ENCODE peak calls at places on chromosomes 5 and 9, in five cellular contexts. One of them, this sample, is unnamed.

GRCh38 chr5:135249658-135250057 is 149.4 kb downstream of the MACROH2A1 start:
- DNase-seq in spleen: peak; percentile 28
- DNase-seq in breast epithelium: no peak
- DNase-seq in SK-N-SH: no peak
- DNase-seq in GM12878: no peak
- DNase-seq in this sample: peak; percentile 22

GRCh38 chr9:106862115-106862945 is 636 bp upstream of the ZNF462 start:
- DNase-seq in spleen: no peak
- DNase-seq in breast epithelium: peak; percentile 40
- DNase-seq in SK-N-SH: peak; percentile 73
- DNase-seq in GM12878: no peak
- DNase-seq in this sample: peak; percentile 73

GRCh38 chr5:172733179-172733973 is 37.6 kb downstream of the DUSP1 start:
- DNase-seq in spleen: no peak
- DNase-seq in breast epithelium: peak; percentile 93
- DNase-seq in SK-N-SH: no peak
- DNase-seq in GM12878: no peak
- DNase-seq in this sample: peak; percentile 96

GRCh38 chr5:142167458-142167857 is 58.9 kb downstream of the NDFIP1 start:
- DNase-seq in spleen: no peak
- DNase-seq in breast epithelium: no peak
- DNase-seq in SK-N-SH: no peak
- DNase-seq in GM12878: no peak
- DNase-seq in this sample: no peak

GRCh38 chr9:134175291-134175807 is 11.0 kb upstream of the RNU6ATAC start:
- DNase-seq in spleen: no peak
- DNase-seq in breast epithelium: no peak
- DNase-seq in SK-N-SH: peak; percentile 70
- DNase-seq in GM12878: no peak
- DNase-seq in this sample: no peak

GRCh38 chr5:136053336-136054121 is 24.7 kb downstream of the TGFBI start:
- DNase-seq in spleen: peak; percentile 32
- DNase-seq in breast epithelium: peak; percentile 53
- DNase-seq in SK-N-SH: no peak
- DNase-seq in GM12878: no peak
- DNase-seq in this sample: no peak

GRCh38 chr5:113122053-113122452 is 145.5 kb downstream of the DCP2 start:
- DNase-seq in spleen: no peak
- DNase-seq in breast epithelium: no peak
- DNase-seq in SK-N-SH: no peak
- DNase-seq in GM12878: no peak
- DNase-seq in this sample: peak; percentile 85

GRCh38 chr5:174606646-174607045 is 117.7 kb upstream of the MSX2 start:
- DNase-seq in spleen: no peak
- DNase-seq in breast epithelium: no peak
- DNase-seq in SK-N-SH: no peak
- DNase-seq in GM12878: no peak
- DNase-seq in this sample: no peak

GRCh38 chr5:124162782-124163532 is 583.5 kb downstream of the ZNF608 start:
- DNase-seq in spleen: peak; percentile 79
- DNase-seq in breast epithelium: no peak
- DNase-seq in SK-N-SH: no peak
- DNase-seq in GM12878: no peak
- DNase-seq in this sample: no peak

GRCh38 chr5:172395483-172395882 is 58.8 kb downstream of the SH3PXD2B start:
- DNase-seq in spleen: no peak
- DNase-seq in breast epithelium: no peak
- DNase-seq in SK-N-SH: no peak
- DNase-seq in GM12878: no peak
- DNase-seq in this sample: no peak

GRCh38 chr5:44663991-44664710 is 144.6 kb upstream of the MRPS30 start:
- DNase-seq in spleen: peak; percentile 58
- DNase-seq in breast epithelium: no peak
- DNase-seq in SK-N-SH: no peak
- DNase-seq in GM12878: no peak
- DNase-seq in this sample: no peak

GRCh38 chr9:134396825-134397224 is 70.6 kb downstream of the RXRA start:
- DNase-seq in spleen: peak; percentile 92
- DNase-seq in breast epithelium: no peak
- DNase-seq in SK-N-SH: no peak
- DNase-seq in GM12878: no peak
- DNase-seq in this sample: no peak

GRCh38 chr5:20420991-20421595 is 433.1 kb upstream of the CDH18 start:
- DNase-seq in spleen: no peak
- DNase-seq in breast epithelium: no peak
- DNase-seq in SK-N-SH: no peak
- DNase-seq in GM12878: no peak
- DNase-seq in this sample: no peak

GRCh38 chr9:135053133-135053532 is 34.3 kb upstream of the OLFM1 start:
- DNase-seq in spleen: peak; percentile 45
- DNase-seq in breast epithelium: no peak
- DNase-seq in SK-N-SH: no peak
- DNase-seq in GM12878: no peak
- DNase-seq in this sample: peak; percentile 24

GRCh38 chr5:90134892-90135291 is 274.7 kb downstream of the CETN3 start:
- DNase-seq in spleen: no peak
- DNase-seq in breast epithelium: no peak
- DNase-seq in SK-N-SH: no peak
- DNase-seq in GM12878: no peak
- DNase-seq in this sample: peak; percentile 87

GRCh38 chr5:154202379-154203260 is 12.1 kb downstream of the GALNT10 start:
- DNase-seq in spleen: no peak
- DNase-seq in breast epithelium: no peak
- DNase-seq in SK-N-SH: no peak
- DNase-seq in GM12878: no peak
- DNase-seq in this sample: no peak

GRCh38 chr9:97411789-97412627 is at the start of gene TDRD7:
- DNase-seq in spleen: peak; percentile 98
- DNase-seq in breast epithelium: peak; percentile 58
- DNase-seq in SK-N-SH: peak; percentile 98
- DNase-seq in GM12878: peak; percentile 50
- DNase-seq in this sample: peak; percentile 91

GRCh38 chr5:58406394-58406793 is 53.5 kb downstream of the PLK2 start:
- DNase-seq in spleen: no peak
- DNase-seq in breast epithelium: no peak
- DNase-seq in SK-N-SH: no peak
- DNase-seq in GM12878: no peak
- DNase-seq in this sample: no peak

GRCh38 chr5:113771483-113771882 is 258.0 kb downstream of the YTHDC2 start:
- DNase-seq in spleen: no peak
- DNase-seq in breast epithelium: no peak
- DNase-seq in SK-N-SH: no peak
- DNase-seq in GM12878: peak; percentile 37
- DNase-seq in this sample: no peak

GRCh38 chr5:62144395-62145022 is 161.5 kb upstream of the KIF2A start:
- DNase-seq in spleen: no peak
- DNase-seq in breast epithelium: no peak
- DNase-seq in SK-N-SH: no peak
- DNase-seq in GM12878: no peak
- DNase-seq in this sample: no peak

GRCh38 chr5:98929123-98929981 is 545 bp upstream of the CHD1 start:
- DNase-seq in spleen: peak; percentile 98
- DNase-seq in breast epithelium: peak; percentile 93
- DNase-seq in SK-N-SH: peak; percentile 80
- DNase-seq in GM12878: peak; percentile 87
- DNase-seq in this sample: peak; percentile 98

GRCh38 chr5:74337252-74338100 is 303.1 kb downstream of the ENC1 start:
- DNase-seq in spleen: no peak
- DNase-seq in breast epithelium: no peak
- DNase-seq in SK-N-SH: no peak
- DNase-seq in GM12878: no peak
- DNase-seq in this sample: no peak

GRCh38 chr9:132197315-132197714 is 35.5 kb downstream of the NTNG2 start:
- DNase-seq in spleen: no peak
- DNase-seq in breast epithelium: no peak
- DNase-seq in SK-N-SH: no peak
- DNase-seq in GM12878: no peak
- DNase-seq in this sample: no peak

GRCh38 chr9:93126151-93126781 is 7.8 kb downstream of the NINJ1 start:
- DNase-seq in spleen: peak; percentile 80
- DNase-seq in breast epithelium: no peak
- DNase-seq in SK-N-SH: peak; percentile 41
- DNase-seq in GM12878: no peak
- DNase-seq in this sample: peak; percentile 67

GRCh38 chr5:94039101-94039500 is 297.7 kb upstream of the POU5F2 start:
- DNase-seq in spleen: no peak
- DNase-seq in breast epithelium: no peak
- DNase-seq in SK-N-SH: no peak
- DNase-seq in GM12878: no peak
- DNase-seq in this sample: no peak

GRCh38 chr9:21316032-21316842 is 11.1 kb upstream of the IFNA5 start:
- DNase-seq in spleen: no peak
- DNase-seq in breast epithelium: no peak
- DNase-seq in SK-N-SH: no peak
- DNase-seq in GM12878: no peak
- DNase-seq in this sample: no peak

GRCh38 chr5:57408714-57409113 is 73.9 kb downstream of the ACTBL2 start:
- DNase-seq in spleen: no peak
- DNase-seq in breast epithelium: no peak
- DNase-seq in SK-N-SH: no peak
- DNase-seq in GM12878: no peak
- DNase-seq in this sample: no peak

GRCh38 chr5:156497816-156498215 is 170.9 kb downstream of the SGCD start:
- DNase-seq in spleen: no peak
- DNase-seq in breast epithelium: no peak
- DNase-seq in SK-N-SH: peak; percentile 49
- DNase-seq in GM12878: no peak
- DNase-seq in this sample: no peak

GRCh38 chr9:77455312-77455927 is 192.7 kb downstream of the GNA14 start:
- DNase-seq in spleen: no peak
- DNase-seq in breast epithelium: no peak
- DNase-seq in SK-N-SH: no peak
- DNase-seq in GM12878: no peak
- DNase-seq in this sample: no peak

DNA sequence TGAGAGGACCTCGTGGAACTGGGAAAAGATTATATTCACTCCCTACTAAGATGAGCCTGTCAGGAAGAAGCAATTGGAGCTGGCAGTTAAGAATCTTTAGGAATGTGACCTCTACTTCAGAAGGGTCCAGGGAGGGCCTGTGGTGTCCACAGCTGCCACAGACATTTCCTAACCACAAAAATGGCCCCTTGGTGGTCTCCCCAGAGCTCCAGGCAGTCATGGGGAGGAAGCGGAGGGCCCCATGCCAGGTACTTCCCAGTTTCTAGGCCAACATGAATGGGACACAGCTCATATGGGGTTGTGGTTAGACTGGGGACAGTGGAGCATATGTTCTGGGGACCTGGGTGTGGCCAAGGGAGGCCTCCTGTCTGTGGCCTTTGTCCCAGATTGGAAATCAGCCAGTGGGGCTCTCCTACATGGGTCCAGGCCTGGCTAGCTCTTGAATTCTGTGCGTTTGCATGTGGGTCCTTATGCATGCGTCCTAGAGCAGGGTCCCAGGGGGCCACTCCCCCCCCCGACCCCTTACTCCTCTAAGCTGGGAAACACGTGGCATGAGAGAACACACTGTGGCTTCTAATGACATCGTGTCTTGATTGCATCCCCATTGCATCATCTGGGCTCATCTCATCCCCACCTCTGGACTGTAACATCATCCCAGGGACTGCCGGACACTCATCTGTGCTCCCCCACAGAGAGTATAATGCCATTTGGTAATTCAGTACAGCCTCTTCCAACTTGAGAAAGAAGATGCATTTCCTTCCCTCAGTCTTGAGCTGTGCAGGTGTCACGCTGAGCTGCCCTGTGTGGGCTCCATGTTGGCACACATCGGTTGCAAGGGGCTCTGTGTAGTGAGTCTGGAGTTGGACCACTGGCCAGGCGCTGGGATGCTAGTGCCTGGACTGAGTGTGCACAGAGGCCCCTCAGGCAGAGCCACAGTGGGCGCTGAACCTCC is 31.3 kb downstream of the IRF1 start:
- DNase-seq in spleen: peak; percentile 83
- DNase-seq in breast epithelium: no peak
- DNase-seq in SK-N-SH: no peak
- DNase-seq in GM12878: no peak
- DNase-seq in this sample: peak; percentile 60
- H3K4me1 ChIP-seq in spleen: peaks cover 100% of the 10 kb centered on the region
- H3K4me1 ChIP-seq in breast epithelium: peaks cover 3% of the 10 kb centered on the region
- H3K4me1 ChIP-seq in SK-N-SH: peaks cover 49% of the 10 kb centered on the region
- H3K4me1 ChIP-seq in GM12878: peaks cover 73% of the 10 kb centered on the region
- H3K4me1 ChIP-seq in this sample: peaks cover 49% of the 10 kb centered on the region

GRCh38 chr9:124854161-124854560 is 901 bp downstream of the WDR38 start:
- DNase-seq in spleen: peak; percentile 74
- DNase-seq in breast epithelium: no peak
- DNase-seq in SK-N-SH: no peak
- DNase-seq in GM12878: no peak
- DNase-seq in this sample: no peak

GRCh38 chr9:124857533-124858162 is 4.1 kb downstream of the RPL35 start:
- DNase-seq in spleen: no peak
- DNase-seq in breast epithelium: no peak
- DNase-seq in SK-N-SH: no peak
- DNase-seq in GM12878: no peak
- DNase-seq in this sample: no peak

GRCh38 chr9:124855566-124855943 is 2.3 kb downstream of the WDR38 start:
- DNase-seq in spleen: peak; percentile 72
- DNase-seq in breast epithelium: no peak
- DNase-seq in SK-N-SH: no peak
- DNase-seq in GM12878: no peak
- DNase-seq in this sample: no peak

GRCh38 chr9:124854822-124855221 is 1.6 kb downstream of the WDR38 start:
- DNase-seq in spleen: no peak
- DNase-seq in breast epithelium: no peak
- DNase-seq in SK-N-SH: no peak
- DNase-seq in GM12878: no peak
- DNase-seq in this sample: no peak

GRCh38 chr9:124855944-124856773 is 2.9 kb downstream of the WDR38 start:
- DNase-seq in spleen: peak; percentile 77
- DNase-seq in breast epithelium: no peak
- DNase-seq in SK-N-SH: peak; percentile 73
- DNase-seq in GM12878: no peak
- DNase-seq in this sample: no peak
- TF ChIP-seq POLR2AphosphoS5 in spleen: peak; percentile 48
- TF ChIP-seq POLR2AphosphoS5 in breast epithelium: no peak
- TF ChIP-seq POLR2AphosphoS5 in SK-N-SH: peak; percentile 47
- TF ChIP-seq POLR2AphosphoS5 in GM12878: no peak
- TF ChIP-seq POLR2AphosphoS5 in this sample: no peak

GRCh38 chr5:147782053-147783028 is at the start of gene JAKMIP2:
- DNase-seq in spleen: peak; percentile 91
- DNase-seq in breast epithelium: peak; percentile 22
- DNase-seq in SK-N-SH: peak; percentile 88
- DNase-seq in GM12878: peak; percentile 7
- DNase-seq in this sample: peak; percentile 76
- H3K4me3 ChIP-seq in spleen: peak within 1 kb of the TSS; percentile 18
- H3K4me3 ChIP-seq in breast epithelium: no peak within 1 kb of the TSS
- H3K4me3 ChIP-seq in SK-N-SH: peak within 1 kb of the TSS; percentile 70
- H3K4me3 ChIP-seq in GM12878: no peak within 1 kb of the TSS
- H3K4me3 ChIP-seq in this sample: peak within 1 kb of the TSS; percentile 37

DNA sequence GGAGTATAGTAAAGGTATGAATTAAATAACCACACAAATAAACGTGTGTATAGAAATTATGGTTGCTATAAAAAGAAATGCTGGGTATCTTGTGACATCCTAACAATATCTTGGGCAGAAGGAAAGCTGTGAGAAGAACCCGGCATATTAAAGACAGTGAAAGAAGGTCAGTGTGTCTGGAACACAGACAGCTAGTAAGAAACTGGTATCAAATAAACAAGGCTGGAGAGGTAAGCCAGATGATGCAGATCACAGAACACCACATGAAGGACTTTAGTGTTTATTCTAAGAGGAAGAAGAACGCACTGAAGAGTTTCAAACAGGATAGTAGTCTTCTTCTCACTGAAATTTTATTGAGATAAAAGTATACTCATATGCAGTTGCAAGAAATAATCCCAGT is 24.4 kb downstream of the TMEM245 start:
- DNase-seq in spleen: no peak
- DNase-seq in breast epithelium: no peak
- DNase-seq in SK-N-SH: no peak
- DNase-seq in GM12878: no peak
- DNase-seq in this sample: no peak
- H3K4me1 ChIP-seq in spleen: peaks cover 46% of the 10 kb centered on the region
- H3K4me1 ChIP-seq in breast epithelium: peaks cover 15% of the 10 kb centered on the region
- H3K4me1 ChIP-seq in SK-N-SH: peaks cover 20% of the 10 kb centered on the region
- H3K4me1 ChIP-seq in GM12878: peaks cover 17% of the 10 kb centered on the region
- H3K4me1 ChIP-seq in this sample: peaks cover 66% of the 10 kb centered on the region

This sample was measured in sigmoid colon.